ENCODE peak calls at places on chromosomes 13 and 19, in four cellular contexts. One of them, this sample, is unnamed.

GRCh38 chr19:2500861-2501260 is 24.9 kb downstream of the GADD45B start:
- ATAC-seq in upper lobe of left lung: peak; percentile 64
- ATAC-seq in HCT116: no peak
- ATAC-seq in K562: no peak
- ATAC-seq in this sample: peak; percentile 26

GRCh38 chr13:40136896-40137295 is 481.4 kb downstream of the COG6 start:
- ATAC-seq in upper lobe of left lung: no peak
- ATAC-seq in K562: no peak
- ATAC-seq in HCT116: no peak
- ATAC-seq in this sample: no peak

GRCh38 chr13:30147380-30147779 is 160.0 kb downstream of the KATNAL1 start:
- ATAC-seq in HCT116: no peak
- ATAC-seq in upper lobe of left lung: no peak
- ATAC-seq in K562: no peak
- ATAC-seq in this sample: no peak

GRCh38 chr13:22073718-22074117 is 402.8 kb downstream of the FGF9 start:
- ATAC-seq in HCT116: no peak
- ATAC-seq in K562: no peak
- ATAC-seq in upper lobe of left lung: no peak
- ATAC-seq in this sample: no peak

GRCh38 chr19:14395710-14396338 is 14.6 kb downstream of the ADGRE5 start:
- ATAC-seq in HCT116: no peak
- ATAC-seq in upper lobe of left lung: peak; percentile 30
- ATAC-seq in K562: peak; percentile 28
- ATAC-seq in this sample: no peak

GRCh38 chr13:44379885-44380284 is 6.3 kb downstream of the SERP2 start:
- ATAC-seq in upper lobe of left lung: no peak
- ATAC-seq in HCT116: no peak
- ATAC-seq in K562: no peak
- ATAC-seq in this sample: no peak

GRCh38 chr19:41735071-41735623 is 20.2 kb upstream of the CEACAM6 start:
- ATAC-seq in K562: no peak
- ATAC-seq in HCT116: no peak
- ATAC-seq in upper lobe of left lung: no peak
- ATAC-seq in this sample: no peak

GRCh38 chr13:29830000-29830399 is 20.4 kb downstream of the UBL3 start:
- ATAC-seq in upper lobe of left lung: no peak
- ATAC-seq in HCT116: no peak
- ATAC-seq in K562: no peak
- ATAC-seq in this sample: no peak

GRCh38 chr13:68304287-68304893 is 1074.3 kb upstream of the PCDH9 start:
- ATAC-seq in HCT116: no peak
- ATAC-seq in K562: no peak
- ATAC-seq in upper lobe of left lung: no peak
- ATAC-seq in this sample: no peak

GRCh38 chr13:40786568-40786996 is 2.8 kb upstream of the SLC25A15 start:
- ATAC-seq in HCT116: no peak
- ATAC-seq in upper lobe of left lung: no peak
- ATAC-seq in K562: peak; percentile 22
- ATAC-seq in this sample: no peak

GRCh38 chr13:109547942-109548860 is 238.2 kb downstream of the IRS2 start:
- ATAC-seq in upper lobe of left lung: no peak
- ATAC-seq in HCT116: no peak
- ATAC-seq in K562: no peak
- ATAC-seq in this sample: no peak

GRCh38 chr13:29819157-29819556 is 31.3 kb downstream of the UBL3 start:
- ATAC-seq in HCT116: no peak
- ATAC-seq in upper lobe of left lung: no peak
- ATAC-seq in K562: no peak
- ATAC-seq in this sample: no peak

GRCh38 chr19:35459414-35460082 is 11.5 kb downstream of the FFAR2 start:
- ATAC-seq in HCT116: no peak
- ATAC-seq in upper lobe of left lung: peak; percentile 42
- ATAC-seq in K562: no peak
- ATAC-seq in this sample: no peak

GRCh38 chr19:16676101-16676798 is 15.3 kb downstream of the TMEM38A start:
- ATAC-seq in upper lobe of left lung: no peak
- ATAC-seq in K562: no peak
- ATAC-seq in HCT116: no peak
- ATAC-seq in this sample: no peak

GRCh38 chr13:98141938-98142426 is 912 bp upstream of the FARP1 start:
- ATAC-seq in K562: no peak
- ATAC-seq in upper lobe of left lung: peak; percentile 38
- ATAC-seq in HCT116: no peak
- ATAC-seq in this sample: no peak

GRCh38 chr13:19862511-19863313 is 737 bp downstream of the ZMYM5 start:
- ATAC-seq in HCT116: peak; percentile 0
- ATAC-seq in K562: peak; percentile 12
- ATAC-seq in upper lobe of left lung: peak; percentile 19
- ATAC-seq in this sample: peak; percentile 3

GRCh38 chr13:57631607-57632275 is at the start of gene PCDH17:
- ATAC-seq in K562: no peak
- ATAC-seq in HCT116: no peak
- ATAC-seq in upper lobe of left lung: peak; percentile 30
- ATAC-seq in this sample: peak; percentile 25

GRCh38 chr19:57103573-57104277 is 16.1 kb upstream of the USP29 start:
- ATAC-seq in HCT116: no peak
- ATAC-seq in upper lobe of left lung: peak; percentile 85
- ATAC-seq in K562: peak; percentile 67
- ATAC-seq in this sample: peak; percentile 51

GRCh38 chr19:56842421-56842820 is 1.9 kb upstream of the PEG3 start:
- ATAC-seq in K562: no peak
- ATAC-seq in HCT116: no peak
- ATAC-seq in upper lobe of left lung: no peak
- ATAC-seq in this sample: no peak

GRCh38 chr13:66996503-66996902 is 233.6 kb downstream of the PCDH9 start:
- ATAC-seq in upper lobe of left lung: no peak
- ATAC-seq in K562: no peak
- ATAC-seq in HCT116: no peak
- ATAC-seq in this sample: no peak

GRCh38 chr19:38360839-38361631 is 13.3 kb upstream of the PSMD8 start:
- ATAC-seq in HCT116: peak; percentile 0
- ATAC-seq in K562: peak; percentile 4
- ATAC-seq in upper lobe of left lung: peak; percentile 16
- ATAC-seq in this sample: no peak

GRCh38 chr19:56403261-56403660 is 871 bp upstream of the ZNF583 start:
- ATAC-seq in upper lobe of left lung: no peak
- ATAC-seq in K562: no peak
- ATAC-seq in HCT116: no peak
- ATAC-seq in this sample: no peak

GRCh38 chr19:11382898-11383705 is 1.0 kb downstream of the EPOR start:
- ATAC-seq in K562: peak; percentile 89
- ATAC-seq in upper lobe of left lung: peak; percentile 31
- ATAC-seq in HCT116: peak; percentile 19
- ATAC-seq in this sample: no peak

GRCh38 chr13:52950436-52950960 is 78.1 kb upstream of the OLFM4 start:
- ATAC-seq in upper lobe of left lung: no peak
- ATAC-seq in K562: no peak
- ATAC-seq in HCT116: no peak
- ATAC-seq in this sample: peak; percentile 39

GRCh38 chr13:80473695-80474094 is 132.8 kb upstream of the SPRY2 start:
- ATAC-seq in HCT116: no peak
- ATAC-seq in K562: no peak
- ATAC-seq in upper lobe of left lung: no peak
- ATAC-seq in this sample: no peak

GRCh38 chr19:11539495-11540365 is 1.1 kb downstream of the CNN1 start:
- ATAC-seq in upper lobe of left lung: no peak
- ATAC-seq in K562: peak; percentile 77
- ATAC-seq in HCT116: no peak
- ATAC-seq in this sample: peak; percentile 66

GRCh38 chr13:48320396-48320790 is 16.8 kb downstream of the RB1 start:
- ATAC-seq in K562: no peak
- ATAC-seq in upper lobe of left lung: no peak
- ATAC-seq in HCT116: no peak
- ATAC-seq in this sample: no peak

GRCh38 chr19:3722443-3723109 is 14.4 kb downstream of the TJP3 start:
- ATAC-seq in upper lobe of left lung: no peak
- ATAC-seq in HCT116: peak; percentile 62
- ATAC-seq in K562: peak; percentile 20
- ATAC-seq in this sample: no peak

DNA sequence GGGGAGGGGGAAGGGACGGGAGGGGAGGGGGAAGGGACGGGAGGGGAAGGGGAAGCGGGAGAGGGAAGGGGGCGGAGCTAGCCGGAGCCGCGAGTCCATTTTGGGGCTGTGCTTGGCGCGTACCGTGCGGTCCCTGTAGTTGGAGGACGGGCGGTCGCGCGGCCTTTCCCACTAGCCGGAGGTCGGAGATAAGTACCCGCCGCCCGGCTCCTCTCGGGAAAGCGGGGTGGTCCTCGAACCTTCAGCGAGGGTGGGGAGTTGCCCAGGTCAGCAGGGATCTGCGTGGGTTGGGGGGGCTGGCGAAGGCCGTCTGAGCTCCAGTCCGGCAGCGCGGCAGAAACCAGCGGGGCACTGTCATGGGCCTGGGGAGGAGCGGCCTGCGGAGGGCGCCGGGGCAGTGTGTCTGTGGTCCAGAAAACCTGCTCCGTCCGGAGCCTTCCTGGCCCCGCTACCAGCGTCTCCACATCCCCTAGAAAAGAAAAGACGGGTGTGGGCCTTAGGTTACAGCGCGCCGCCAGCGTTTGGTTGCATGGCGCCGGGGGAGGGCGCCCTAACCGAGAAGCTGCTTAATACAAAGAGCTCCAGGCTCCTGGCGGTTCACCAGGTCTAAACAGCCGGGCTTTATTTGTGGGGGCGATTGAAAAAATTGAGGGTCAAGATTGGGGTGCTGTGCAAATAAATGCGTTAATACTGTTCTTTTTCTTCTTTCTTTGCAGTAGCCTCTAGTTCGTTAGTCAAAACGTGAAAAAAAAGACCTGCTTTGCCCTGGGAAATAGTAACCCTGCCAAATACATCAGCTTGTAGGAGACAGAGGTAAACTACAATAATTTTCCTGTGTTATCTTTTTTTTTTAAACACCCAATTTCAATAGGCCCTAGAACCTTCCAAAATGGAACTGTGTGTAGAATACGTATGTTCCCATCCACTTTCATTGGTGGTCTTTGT is at the start of gene TRIM13:
- ATAC-seq in K562: peak; percentile 89
- ATAC-seq in upper lobe of left lung: peak; percentile 92
- ATAC-seq in HCT116: peak; percentile 82
- ATAC-seq in this sample: peak; percentile 82
- H3K27ac ChIP-seq in K562: peak within 1 kb of the TSS; percentile 98
- H3K27ac ChIP-seq in upper lobe of left lung: peak within 1 kb of the TSS; percentile 99
- H3K27ac ChIP-seq in HCT116: peak within 1 kb of the TSS; percentile 99
- H3K27ac ChIP-seq in this sample: peak within 1 kb of the TSS; percentile 100

DNA sequence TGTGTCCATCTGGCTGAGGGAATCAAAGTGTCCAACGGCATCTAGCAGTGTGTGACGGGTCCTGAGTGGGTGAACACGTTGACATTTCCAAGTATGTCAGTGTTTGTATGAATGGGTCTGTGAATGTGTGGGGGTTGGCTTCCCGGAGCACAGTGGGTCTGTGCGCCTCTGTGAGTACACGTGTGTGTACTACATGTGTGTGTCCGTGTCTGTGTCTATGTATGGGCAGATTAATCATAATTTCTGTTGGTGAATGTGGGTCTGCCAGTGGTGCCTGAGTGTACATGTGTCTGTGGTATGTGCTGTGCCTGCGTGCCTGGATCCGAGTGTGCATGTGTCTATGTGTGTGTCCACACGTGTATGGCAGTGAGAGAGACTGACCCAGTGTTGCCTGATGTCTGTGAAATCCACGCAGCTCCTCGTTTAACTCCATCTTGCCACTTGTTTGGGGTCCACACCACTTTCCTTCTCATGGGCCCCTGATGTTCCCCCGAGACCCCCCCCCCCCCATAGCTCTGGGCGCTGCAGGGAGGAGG is 5.4 kb downstream of the CCDC8 start:
- ATAC-seq in K562: no peak
- ATAC-seq in HCT116: no peak
- ATAC-seq in upper lobe of left lung: no peak
- ATAC-seq in this sample: no peak
- TF ChIP-seq POLR2AphosphoS5 in K562: no peak
- TF ChIP-seq POLR2AphosphoS5 in HCT116: no peak
- TF ChIP-seq POLR2AphosphoS5 in upper lobe of left lung: no peak
- TF ChIP-seq POLR2AphosphoS5 in this sample: no peak

DNA sequence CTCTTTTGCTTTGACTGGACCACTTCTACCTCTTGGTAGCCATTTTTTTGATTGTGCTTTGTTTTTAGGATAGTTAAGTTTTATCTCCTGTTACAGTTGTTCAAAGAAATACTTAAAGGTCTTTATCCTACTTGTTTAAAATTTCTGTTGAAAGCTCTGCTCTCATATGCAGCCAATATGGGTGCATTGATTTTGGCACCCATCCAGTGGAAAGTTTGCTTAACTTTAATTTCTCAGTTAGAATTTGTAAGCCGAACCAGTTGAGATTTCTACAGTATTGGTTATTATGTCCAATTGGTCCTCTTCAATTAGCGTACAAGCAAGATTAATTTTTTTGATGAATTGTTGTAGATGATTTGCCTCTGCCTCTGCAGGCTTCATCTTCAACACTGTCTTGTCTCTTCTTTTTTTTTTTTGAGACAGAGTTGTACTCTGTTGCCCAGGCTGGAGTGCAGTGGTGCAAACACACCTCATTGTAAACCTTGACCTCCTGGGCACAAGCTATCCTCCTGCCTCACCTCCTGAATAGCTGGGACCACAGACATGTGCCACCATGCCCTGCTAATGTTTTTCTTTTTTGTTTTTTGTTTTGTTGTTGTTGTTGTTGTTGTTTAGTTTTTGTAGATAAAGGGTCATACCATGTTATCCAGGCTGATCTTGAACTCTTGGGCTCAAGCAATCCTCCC is 65.3 kb downstream of the MAB21L1 start:
- ATAC-seq in HCT116: no peak
- ATAC-seq in K562: no peak
- ATAC-seq in upper lobe of left lung: no peak
- ATAC-seq in this sample: no peak
- TF ChIP-seq POLR2A in HCT116: no peak
- TF ChIP-seq POLR2A in K562: no peak
- TF ChIP-seq POLR2A in upper lobe of left lung: no peak
- TF ChIP-seq POLR2A in this sample: no peak

GRCh38 chr13:28751210-28751935 is 32.6 kb upstream of the SLC46A3 start:
- ATAC-seq in K562: no peak
- ATAC-seq in upper lobe of left lung: no peak
- ATAC-seq in HCT116: no peak
- ATAC-seq in this sample: no peak

GRCh38 chr13:28754698-28755545 is 36.2 kb upstream of the SLC46A3 start:
- ATAC-seq in upper lobe of left lung: peak; percentile 62
- ATAC-seq in K562: peak; percentile 76
- ATAC-seq in HCT116: peak; percentile 52
- ATAC-seq in this sample: peak; percentile 31

GRCh38 chr13:28755546-28755870 is 36.7 kb upstream of the SLC46A3 start:
- ATAC-seq in upper lobe of left lung: peak; percentile 37
- ATAC-seq in HCT116: no peak
- ATAC-seq in K562: no peak
- ATAC-seq in this sample: peak; percentile 5

GRCh38 chr13:28753208-28753892 is 34.6 kb upstream of the SLC46A3 start:
- ATAC-seq in upper lobe of left lung: peak; percentile 80
- ATAC-seq in K562: no peak
- ATAC-seq in HCT116: peak; percentile 92
- ATAC-seq in this sample: peak; percentile 78

DNA sequence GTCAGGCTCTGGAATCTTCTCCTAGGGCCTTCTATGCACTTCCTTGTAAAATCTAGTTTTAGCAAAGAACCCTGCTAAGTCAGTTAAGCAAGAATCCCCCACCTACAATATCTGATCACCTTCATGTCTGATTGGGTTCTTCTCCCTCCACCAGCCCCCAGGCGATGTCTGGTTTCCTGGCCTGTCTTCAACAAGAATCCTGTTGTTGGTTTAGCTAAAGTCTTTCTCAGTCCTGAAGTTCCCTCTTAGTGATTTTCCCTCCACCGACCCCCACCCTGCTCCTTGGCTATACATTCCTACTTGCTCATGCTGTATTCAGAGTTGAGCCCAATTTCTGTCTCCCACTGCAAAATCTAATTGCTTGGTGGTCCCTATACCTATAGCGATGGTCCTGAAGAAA is 35.2 kb upstream of the SLC46A3 start:
- ATAC-seq in upper lobe of left lung: no peak
- ATAC-seq in HCT116: no peak
- ATAC-seq in K562: no peak
- ATAC-seq in this sample: no peak
- H3K27ac ChIP-seq in upper lobe of left lung: no peak overlapping the region
- H3K27ac ChIP-seq in HCT116: peak overlapping the region; percentile 66
- H3K27ac ChIP-seq in K562: no peak overlapping the region
- H3K27ac ChIP-seq in this sample: peak overlapping the region; percentile 69

This sample was measured in gastroesophageal sphincter.